ENCODE peak calls at places on chromosomes 16 and 17, in nine cellular contexts. C is NCI-H1417; N is NCI-H1436; H is GOT3; U is activated T-helper 1 cell treated with Interleukin-2 at 50 U/mL for 16 hours; D is AG04450; S is stimulated activated CD4-positive, alpha-beta T cell treated with anti-CD3 and anti-CD28 coated beads, Interleukin-15, amount 100 ng/mL, for 1 hour; K is HTR-8/SVneo; T is stimulated activated CD8-positive, alpha-beta memory T cell treated with anti-CD3 and anti-CD28 coated beads, Interleukin-12 subunit alpha, Interleukin-12 subunit beta, amount 100 ng/mL, for 4 hours. I is an unnamed sample.

GRCh38 chr17:47305302-47305923 is 18.3 kb upstream of the EFCAB13 start:
- DNase-seq in C (no peak), N (no peak), H (no peak), U (no peak), D (peak), S (no peak), K (peak), T (no peak), I (no peak)

GRCh38 chr17:63785556-63785955 is 11.6 kb downstream of the DDX42 start:
- DNase-seq in C (no peak), N (no peak), H (no peak), U (no peak), D (no peak), S (no peak), K (no peak), T (no peak), I (no peak)

GRCh38 chr17:57350266-57350665 is 93.9 kb downstream of the MSI2 start:
- DNase-seq in C (no peak), N (no peak), H (no peak), U (no peak), D (no peak), S (no peak), K (no peak), T (no peak), I (no peak)

GRCh38 chr17:52026075-52026474 is 132.4 kb downstream of the CA10 start:
- DNase-seq in C (no peak), N (no peak), H (no peak), U (no peak), D (no peak), S (no peak), K (no peak), T (no peak), I (no peak)

GRCh38 chr17:49589556-49589885 is 13.8 kb downstream of the NXPH3 start:
- DNase-seq in C (no peak), N (no peak), H (no peak), U (no peak), D (no peak), S (no peak), K (no peak), T (no peak), I (peak)

GRCh38 chr17:42475121-42475520 is 16.4 kb downstream of the ATP6V0A1 start:
- DNase-seq in C (no peak), N (no peak), H (no peak), U (no peak), D (no peak), S (no peak), K (no peak), T (no peak), I (no peak)

GRCh38 chr16:57423152-57423551 is 18.6 kb downstream of the CCL17 start:
- DNase-seq in C (no peak), N (no peak), H (no peak), U (no peak), D (no peak), S (no peak), K (no peak), T (no peak), I (no peak)

GRCh38 chr16:86802013-86802412 is 223.7 kb downstream of the FOXL1 start:
- DNase-seq in C (no peak), N (no peak), H (no peak), U (no peak), D (no peak), S (no peak), K (no peak), T (no peak), I (no peak)

GRCh38 chr17:56185491-56185890 is 32.2 kb downstream of the ANKFN1 start:
- DNase-seq in C (no peak), N (no peak), H (no peak), U (no peak), D (no peak), S (no peak), K (no peak), T (no peak), I (no peak)

GRCh38 chr17:75869282-75870141 is 8.9 kb downstream of the TRIM47 start:
- DNase-seq in C (no peak), N (no peak), H (no peak), U (no peak), D (no peak), S (no peak), K (no peak), T (no peak), I (no peak)

I was measured in mesothelial cell of epicardium.